ENCODE peak calls at places on chromosomes 1 and 21, in nine cellular contexts. One of them, this sample, is unnamed.

GRCh38 chr1:40316595-40317393 is at the start of gene COL9A2:
- DNase-seq in fibroblast of gingiva: no peak
- DNase-seq in activated CD4-positive, alpha-beta T cell treated with anti-CD3 and anti-CD28 coated beads, Interleukin-2, amount 10 ng/mL, durations not matched to agents 7 days and 5 days: peak
- DNase-seq in neuronal stem cell: no peak
- DNase-seq in RCC 7860: no peak
- DNase-seq in NCI-H345: peak
- DNase-seq in right cardiac atrium: peak
- DNase-seq in glutamatergic neuron: peak
- DNase-seq in islet precursor cell: peak
- DNase-seq in this sample: peak

GRCh38 chr1:246768403-246769020 is 44.3 kb downstream of the SCCPDH start:
- DNase-seq in fibroblast of gingiva: no peak
- DNase-seq in right cardiac atrium: no peak
- DNase-seq in islet precursor cell: no peak
- DNase-seq in neuronal stem cell: no peak
- DNase-seq in RCC 7860: no peak
- DNase-seq in NCI-H345: no peak
- DNase-seq in glutamatergic neuron: no peak
- DNase-seq in activated CD4-positive, alpha-beta T cell treated with anti-CD3 and anti-CD28 coated beads, Interleukin-2, amount 10 ng/mL, durations not matched to agents 7 days and 5 days: no peak
- DNase-seq in this sample: no peak

GRCh38 chr1:215282557-215282956 is 200.0 kb downstream of the KCNK2 start:
- DNase-seq in activated CD4-positive, alpha-beta T cell treated with anti-CD3 and anti-CD28 coated beads, Interleukin-2, amount 10 ng/mL, durations not matched to agents 7 days and 5 days: no peak
- DNase-seq in NCI-H345: no peak
- DNase-seq in islet precursor cell: no peak
- DNase-seq in glutamatergic neuron: no peak
- DNase-seq in RCC 7860: no peak
- DNase-seq in right cardiac atrium: no peak
- DNase-seq in neuronal stem cell: no peak
- DNase-seq in fibroblast of gingiva: no peak
- DNase-seq in this sample: no peak

GRCh38 chr1:30757976-30758688 is 558 bp upstream of the LAPTM5 start:
- DNase-seq in activated CD4-positive, alpha-beta T cell treated with anti-CD3 and anti-CD28 coated beads, Interleukin-2, amount 10 ng/mL, durations not matched to agents 7 days and 5 days: no peak
- DNase-seq in glutamatergic neuron: no peak
- DNase-seq in neuronal stem cell: no peak
- DNase-seq in NCI-H345: no peak
- DNase-seq in fibroblast of gingiva: no peak
- DNase-seq in right cardiac atrium: no peak
- DNase-seq in RCC 7860: no peak
- DNase-seq in islet precursor cell: no peak
- DNase-seq in this sample: no peak

GRCh38 chr1:17768651-17769241 is 13.6 kb downstream of the ACTL8 start:
- DNase-seq in NCI-H345: no peak
- DNase-seq in islet precursor cell: peak
- DNase-seq in RCC 7860: peak
- DNase-seq in fibroblast of gingiva: peak
- DNase-seq in glutamatergic neuron: no peak
- DNase-seq in activated CD4-positive, alpha-beta T cell treated with anti-CD3 and anti-CD28 coated beads, Interleukin-2, amount 10 ng/mL, durations not matched to agents 7 days and 5 days: no peak
- DNase-seq in neuronal stem cell: no peak
- DNase-seq in right cardiac atrium: peak
- DNase-seq in this sample: no peak

GRCh38 chr1:158527190-158527815 is 26.9 kb downstream of the OR6Y1 start:
- DNase-seq in glutamatergic neuron: no peak
- DNase-seq in RCC 7860: peak
- DNase-seq in islet precursor cell: no peak
- DNase-seq in activated CD4-positive, alpha-beta T cell treated with anti-CD3 and anti-CD28 coated beads, Interleukin-2, amount 10 ng/mL, durations not matched to agents 7 days and 5 days: no peak
- DNase-seq in fibroblast of gingiva: peak
- DNase-seq in neuronal stem cell: no peak
- DNase-seq in right cardiac atrium: no peak
- DNase-seq in NCI-H345: peak
- DNase-seq in this sample: no peak

GRCh38 chr1:64403331-64403730 is 66.6 kb upstream of the CACHD1 start:
- DNase-seq in glutamatergic neuron: no peak
- DNase-seq in RCC 7860: peak
- DNase-seq in right cardiac atrium: no peak
- DNase-seq in NCI-H345: no peak
- DNase-seq in activated CD4-positive, alpha-beta T cell treated with anti-CD3 and anti-CD28 coated beads, Interleukin-2, amount 10 ng/mL, durations not matched to agents 7 days and 5 days: no peak
- DNase-seq in neuronal stem cell: no peak
- DNase-seq in islet precursor cell: no peak
- DNase-seq in fibroblast of gingiva: no peak
- DNase-seq in this sample: no peak

GRCh38 chr21:16708431-16708830 is 804.4 kb upstream of the CXADR start:
- DNase-seq in RCC 7860: no peak
- DNase-seq in fibroblast of gingiva: peak
- DNase-seq in right cardiac atrium: no peak
- DNase-seq in neuronal stem cell: no peak
- DNase-seq in activated CD4-positive, alpha-beta T cell treated with anti-CD3 and anti-CD28 coated beads, Interleukin-2, amount 10 ng/mL, durations not matched to agents 7 days and 5 days: no peak
- DNase-seq in glutamatergic neuron: no peak
- DNase-seq in NCI-H345: no peak
- DNase-seq in islet precursor cell: no peak
- DNase-seq in this sample: no peak

GRCh38 chr1:80217377-80217986 is 1211.0 kb upstream of the ADGRL4 start:
- DNase-seq in NCI-H345: no peak
- DNase-seq in neuronal stem cell: peak
- DNase-seq in activated CD4-positive, alpha-beta T cell treated with anti-CD3 and anti-CD28 coated beads, Interleukin-2, amount 10 ng/mL, durations not matched to agents 7 days and 5 days: no peak
- DNase-seq in fibroblast of gingiva: peak
- DNase-seq in right cardiac atrium: no peak
- DNase-seq in RCC 7860: peak
- DNase-seq in islet precursor cell: no peak
- DNase-seq in glutamatergic neuron: no peak
- DNase-seq in this sample: no peak

GRCh38 chr1:19752083-19752696 is 47.5 kb downstream of the TMCO4 start:
- DNase-seq in neuronal stem cell: no peak
- DNase-seq in right cardiac atrium: no peak
- DNase-seq in NCI-H345: no peak
- DNase-seq in fibroblast of gingiva: no peak
- DNase-seq in islet precursor cell: no peak
- DNase-seq in RCC 7860: no peak
- DNase-seq in glutamatergic neuron: no peak
- DNase-seq in activated CD4-positive, alpha-beta T cell treated with anti-CD3 and anti-CD28 coated beads, Interleukin-2, amount 10 ng/mL, durations not matched to agents 7 days and 5 days: no peak
- DNase-seq in this sample: no peak

GRCh38 chr21:44529503-44530125 is 10.4 kb downstream of the KRTAP10-1 start:
- DNase-seq in activated CD4-positive, alpha-beta T cell treated with anti-CD3 and anti-CD28 coated beads, Interleukin-2, amount 10 ng/mL, durations not matched to agents 7 days and 5 days: no peak
- DNase-seq in islet precursor cell: peak
- DNase-seq in NCI-H345: no peak
- DNase-seq in glutamatergic neuron: peak
- DNase-seq in right cardiac atrium: no peak
- DNase-seq in fibroblast of gingiva: no peak
- DNase-seq in RCC 7860: no peak
- DNase-seq in neuronal stem cell: no peak
- DNase-seq in this sample: peak

GRCh38 chr1:52427152-52427551 is 22.8 kb downstream of the PRPF38A start:
- DNase-seq in fibroblast of gingiva: no peak
- DNase-seq in activated CD4-positive, alpha-beta T cell treated with anti-CD3 and anti-CD28 coated beads, Interleukin-2, amount 10 ng/mL, durations not matched to agents 7 days and 5 days: no peak
- DNase-seq in islet precursor cell: no peak
- DNase-seq in right cardiac atrium: no peak
- DNase-seq in RCC 7860: no peak
- DNase-seq in glutamatergic neuron: no peak
- DNase-seq in NCI-H345: no peak
- DNase-seq in neuronal stem cell: no peak
- DNase-seq in this sample: no peak

GRCh38 chr21:30710499-30710898 is 8.1 kb downstream of the KRTAP21-3 start:
- DNase-seq in RCC 7860: peak
- DNase-seq in fibroblast of gingiva: no peak
- DNase-seq in glutamatergic neuron: no peak
- DNase-seq in neuronal stem cell: no peak
- DNase-seq in right cardiac atrium: no peak
- DNase-seq in activated CD4-positive, alpha-beta T cell treated with anti-CD3 and anti-CD28 coated beads, Interleukin-2, amount 10 ng/mL, durations not matched to agents 7 days and 5 days: no peak
- DNase-seq in islet precursor cell: no peak
- DNase-seq in NCI-H345: no peak
- DNase-seq in this sample: no peak

GRCh38 chr1:53144201-53144600 is 1.8 kb upstream of the SLC1A7 start:
- DNase-seq in islet precursor cell: no peak
- DNase-seq in neuronal stem cell: no peak
- DNase-seq in right cardiac atrium: no peak
- DNase-seq in fibroblast of gingiva: no peak
- DNase-seq in RCC 7860: no peak
- DNase-seq in glutamatergic neuron: no peak
- DNase-seq in activated CD4-positive, alpha-beta T cell treated with anti-CD3 and anti-CD28 coated beads, Interleukin-2, amount 10 ng/mL, durations not matched to agents 7 days and 5 days: no peak
- DNase-seq in NCI-H345: no peak
- DNase-seq in this sample: no peak

GRCh38 chr1:155127105-155127671 is 488 bp upstream of the EFNA1 start:
- DNase-seq in islet precursor cell: peak
- DNase-seq in NCI-H345: peak
- DNase-seq in right cardiac atrium: peak
- DNase-seq in RCC 7860: peak
- DNase-seq in glutamatergic neuron: peak
- DNase-seq in fibroblast of gingiva: peak
- DNase-seq in neuronal stem cell: no peak
- DNase-seq in activated CD4-positive, alpha-beta T cell treated with anti-CD3 and anti-CD28 coated beads, Interleukin-2, amount 10 ng/mL, durations not matched to agents 7 days and 5 days: peak
- DNase-seq in this sample: no peak

GRCh38 chr1:33477451-33477850 is 5.0 kb downstream of the ZSCAN20 start:
- DNase-seq in right cardiac atrium: no peak
- DNase-seq in glutamatergic neuron: no peak
- DNase-seq in islet precursor cell: no peak
- DNase-seq in RCC 7860: no peak
- DNase-seq in NCI-H345: no peak
- DNase-seq in neuronal stem cell: no peak
- DNase-seq in activated CD4-positive, alpha-beta T cell treated with anti-CD3 and anti-CD28 coated beads, Interleukin-2, amount 10 ng/mL, durations not matched to agents 7 days and 5 days: no peak
- DNase-seq in fibroblast of gingiva: no peak
- DNase-seq in this sample: no peak

GRCh38 chr21:40120944-40121575 is 253.8 kb downstream of the PCP4 start:
- DNase-seq in glutamatergic neuron: no peak
- DNase-seq in RCC 7860: peak
- DNase-seq in activated CD4-positive, alpha-beta T cell treated with anti-CD3 and anti-CD28 coated beads, Interleukin-2, amount 10 ng/mL, durations not matched to agents 7 days and 5 days: no peak
- DNase-seq in neuronal stem cell: peak
- DNase-seq in fibroblast of gingiva: no peak
- DNase-seq in islet precursor cell: no peak
- DNase-seq in right cardiac atrium: no peak
- DNase-seq in NCI-H345: peak
- DNase-seq in this sample: no peak

This sample was measured in activated B cell treated with CpG ODN at 0.5 μM for 24 hours.